ENCODE peak calls at places on chromosome 13, in six cellular contexts. A is ovary; Q is MM.1S; P is WERI-Rb-1; C is CD8-positive, alpha-beta memory T cell; Z is effector memory CD4-positive, alpha-beta T cell. G is an unnamed sample.

GRCh38 chr13:23378009-23378632 is 55.4 kb downstream of the SACS start:
- DNase-seq in Z (no peak), P (no peak), A (no peak), Q (peak), C (peak), G (no peak)

GRCh38 chr13:24043590-24044350 is 116.8 kb upstream of the SPATA13 start:
- DNase-seq in A (no peak), Z (no peak), Q (no peak), C (no peak), P (no peak), G (no peak)

GRCh38 chr13:76383671-76384461 is 502.3 kb downstream of the KCTD12 start:
- DNase-seq in P (no peak), A (no peak), Z (no peak), C (no peak), Q (no peak), G (no peak)

GRCh38 chr13:74715718-74716117 is 581.5 kb upstream of the KLF12 start:
- DNase-seq in P (no peak), C (no peak), A (no peak), Q (no peak), Z (no peak), G (no peak)

GRCh38 chr13:29937836-29938235 is 87.4 kb upstream of the UBL3 start:
- DNase-seq in P (no peak), Q (no peak), Z (no peak), C (peak), A (no peak), G (no peak)

GRCh38 chr13:35512271-35512920 is 35.9 kb upstream of the MAB21L1 start:
- DNase-seq in Q (no peak), P (no peak), A (no peak), C (no peak), Z (no peak), G (no peak)

GRCh38 chr13:103036268-103036667 is 29.9 kb downstream of the SLC10A2 start:
- DNase-seq in Q (no peak), P (no peak), C (no peak), A (no peak), Z (no peak), G (no peak)

GRCh38 chr13:32019612-32020233 is 11.9 kb upstream of the FRY start:
- DNase-seq in C (peak), Q (peak), Z (no peak), A (peak), P (peak), G (peak)

GRCh38 chr13:24217601-24218281 is 57.2 kb downstream of the SPATA13 start:
- DNase-seq in Z (no peak), P (no peak), A (peak), Q (peak), C (no peak), G (no peak)

GRCh38 chr13:26184791-26185250 is 37.3 kb downstream of the RNF6 start:
- DNase-seq in Z (peak), P (peak), A (peak), Q (peak), C (peak), G (peak)

GRCh38 chr13:24661713-24662112 is 18.5 kb upstream of the ATP12A start:
- DNase-seq in P (no peak), C (no peak), Q (no peak), Z (no peak), A (no peak), G (no peak)

GRCh38 chr13:31945202-31945978 is 86.2 kb upstream of the FRY start:
- DNase-seq in Z (no peak), P (no peak), A (peak), Q (no peak), C (no peak), G (peak)

GRCh38 chr13:19860884-19861655 is 2.4 kb downstream of the ZMYM5 start:
- DNase-seq in A (no peak), P (no peak), C (no peak), Q (no peak), Z (no peak), G (no peak)

GRCh38 chr13:27131202-27131623 is 40.4 kb downstream of the USP12 start:
- DNase-seq in Z (peak), A (no peak), Q (peak), P (no peak), C (peak), G (no peak)

GRCh38 chr13:54775501-54776191 is 1747.0 kb downstream of the OLFM4 start:
- DNase-seq in P (no peak), A (no peak), C (no peak), Q (no peak), Z (no peak), G (no peak)

GRCh38 chr13:25886438-25887214 is 165.2 kb downstream of the SHISA2 start:
- DNase-seq in P (no peak), Z (no peak), Q (no peak), C (no peak), A (no peak), G (no peak)

GRCh38 chr13:49858183-49858856 is 65.8 kb upstream of the KPNA3 start:
- DNase-seq in Q (no peak), Z (no peak), A (no peak), C (no peak), P (no peak), G (no peak)

GRCh38 chr13:26228080-26228479 is 6.0 kb upstream of the RNF6 start:
- DNase-seq in P (no peak), Z (no peak), A (no peak), C (no peak), Q (no peak), G (no peak)

GRCh38 chr13:45327253-45327954 is 13.6 kb downstream of the TPT1 start:
- DNase-seq in C (no peak), P (no peak), Q (no peak), Z (no peak), A (no peak), G (no peak)

GRCh38 chr13:35765387-35765786 is 288.9 kb upstream of the MAB21L1 start:
- DNase-seq in P (peak), C (no peak), A (no peak), Z (no peak), Q (no peak), G (no peak)

GRCh38 chr13:50690020-50690419 is 153.5 kb downstream of the DLEU7 start:
- DNase-seq in A (no peak), Z (no peak), P (no peak), Q (no peak), C (no peak), G (no peak)

GRCh38 chr13:44867825-44868224 is 121.4 kb downstream of the NUFIP1 start:
- DNase-seq in A (no peak), C (no peak), Q (no peak), P (no peak), Z (no peak), G (no peak)

GRCh38 chr13:93794197-93794885 is 567.7 kb downstream of the GPC6 start:
- DNase-seq in Z (no peak), Q (peak), C (no peak), A (no peak), P (no peak), G (no peak)

GRCh38 chr13:49867834-49868233 is 68.3 kb downstream of the SPRYD7 start:
- DNase-seq in Z (no peak), C (no peak), A (no peak), P (no peak), Q (no peak), G (no peak)

GRCh38 chr13:21675095-21676007 is 4.5 kb downstream of the FGF9 start:
- DNase-seq in C (peak), A (no peak), Q (peak), Z (peak), P (no peak), G (peak)

GRCh38 chr13:68026077-68026476 is 795.9 kb upstream of the PCDH9 start:
- DNase-seq in Z (no peak), C (no peak), Q (no peak), P (no peak), A (no peak), G (no peak)

GRCh38 chr13:75415720-75416119 is 66.2 kb downstream of the TBC1D4 start:
- DNase-seq in P (no peak), A (no peak), C (no peak), Z (no peak), Q (no peak), G (no peak)

GRCh38 chr13:92896842-92897241 is 329.8 kb upstream of the GPC6 start:
- DNase-seq in C (no peak), Q (peak), P (peak), A (no peak), Z (no peak), G (no peak)

GRCh38 chr13:28488376-28489005 is 6.4 kb downstream of the FLT1 start:
- DNase-seq in Q (no peak), A (no peak), C (no peak), P (no peak), Z (no peak), G (no peak)

GRCh38 chr13:110347535-110348308 is 40.6 kb downstream of the COL4A2 start:
- DNase-seq in Z (no peak), C (no peak), A (no peak), Q (no peak), P (no peak), G (no peak)

GRCh38 chr13:73721571-73721970 is 412.6 kb downstream of the KLF12 start:
- DNase-seq in Z (no peak), C (no peak), A (no peak), Q (no peak), P (no peak), G (no peak)

GRCh38 chr13:113941571-113942191 is 32.2 kb downstream of the C13orf46 start:
- DNase-seq in Z (no peak), A (peak), C (no peak), P (peak), Q (no peak), G (no peak)
- H3K27ac ChIP-seq in Z (no peak), A (no peak), C (no peak), P (peak), Q (no peak), G (no peak)

DNA sequence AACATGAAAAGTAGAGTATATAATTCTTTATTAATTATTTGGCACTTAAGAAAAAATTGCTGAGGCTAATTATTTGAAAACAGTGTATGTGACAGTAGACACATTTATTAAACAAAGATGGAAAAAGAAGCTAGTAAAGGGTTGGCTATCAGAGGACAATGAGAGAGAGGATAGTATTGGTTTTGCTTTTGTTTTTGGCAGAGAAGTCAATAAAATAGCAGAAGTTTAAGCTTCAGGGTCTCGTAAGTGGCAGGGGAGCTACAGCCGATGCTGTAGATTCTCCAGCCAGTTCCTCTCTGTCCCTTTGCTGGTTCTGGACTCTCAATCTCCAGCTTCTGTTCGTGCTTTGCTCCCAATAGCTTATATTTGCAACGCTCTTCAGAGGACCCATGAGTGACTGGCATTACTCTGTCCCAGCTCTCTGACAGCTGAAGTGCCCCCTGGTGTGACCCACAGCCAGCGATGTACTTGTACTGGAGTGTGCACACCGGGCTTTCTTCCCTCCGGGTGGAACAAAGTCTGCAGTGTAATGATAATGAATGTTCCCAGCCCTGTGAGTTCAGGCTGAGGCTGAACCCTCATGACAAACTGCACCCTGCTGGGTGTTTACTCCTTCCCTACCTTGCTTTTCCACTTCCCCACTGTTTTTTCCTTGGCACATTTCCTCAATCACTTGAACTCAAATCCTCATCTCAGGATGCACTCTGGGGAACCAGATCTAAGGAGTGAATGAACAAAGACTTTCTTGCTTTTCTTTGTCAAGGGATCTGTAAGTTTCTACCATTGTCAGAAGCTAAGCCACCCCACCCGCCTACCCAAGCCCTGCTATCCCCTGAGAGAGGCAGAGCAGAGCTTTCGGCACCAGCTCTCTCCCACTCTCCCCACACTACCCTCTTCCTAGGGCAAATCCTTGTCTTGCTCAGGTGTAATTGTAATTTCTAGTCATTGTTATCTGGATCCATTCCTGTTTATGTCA is 254.8 kb downstream of the LHFPL6 start:
- DNase-seq in A (no peak), P (no peak), C (no peak), Q (no peak), Z (no peak), G (no peak)
- H3K27ac ChIP-seq in A (no peak), P (no peak), C (no peak), Q (no peak), Z (no peak), G (no peak)

GRCh38 chr13:97004886-97005285 is 10.6 kb upstream of the OXGR1 start:
- DNase-seq in P (no peak), C (no peak), A (no peak), Q (no peak), Z (no peak), G (no peak)

GRCh38 chr13:97005631-97006262 is 11.5 kb upstream of the OXGR1 start:
- DNase-seq in Q (no peak), C (no peak), A (no peak), Z (no peak), P (no peak), G (no peak)

GRCh38 chr13:97002581-97002980 is 8.3 kb upstream of the OXGR1 start:
- DNase-seq in C (no peak), Q (no peak), A (no peak), Z (no peak), P (no peak), G (no peak)

GRCh38 chr13:97003071-97003470 is 8.8 kb upstream of the OXGR1 start:
- DNase-seq in A (no peak), Z (no peak), Q (no peak), C (no peak), P (no peak), G (no peak)

DNA sequence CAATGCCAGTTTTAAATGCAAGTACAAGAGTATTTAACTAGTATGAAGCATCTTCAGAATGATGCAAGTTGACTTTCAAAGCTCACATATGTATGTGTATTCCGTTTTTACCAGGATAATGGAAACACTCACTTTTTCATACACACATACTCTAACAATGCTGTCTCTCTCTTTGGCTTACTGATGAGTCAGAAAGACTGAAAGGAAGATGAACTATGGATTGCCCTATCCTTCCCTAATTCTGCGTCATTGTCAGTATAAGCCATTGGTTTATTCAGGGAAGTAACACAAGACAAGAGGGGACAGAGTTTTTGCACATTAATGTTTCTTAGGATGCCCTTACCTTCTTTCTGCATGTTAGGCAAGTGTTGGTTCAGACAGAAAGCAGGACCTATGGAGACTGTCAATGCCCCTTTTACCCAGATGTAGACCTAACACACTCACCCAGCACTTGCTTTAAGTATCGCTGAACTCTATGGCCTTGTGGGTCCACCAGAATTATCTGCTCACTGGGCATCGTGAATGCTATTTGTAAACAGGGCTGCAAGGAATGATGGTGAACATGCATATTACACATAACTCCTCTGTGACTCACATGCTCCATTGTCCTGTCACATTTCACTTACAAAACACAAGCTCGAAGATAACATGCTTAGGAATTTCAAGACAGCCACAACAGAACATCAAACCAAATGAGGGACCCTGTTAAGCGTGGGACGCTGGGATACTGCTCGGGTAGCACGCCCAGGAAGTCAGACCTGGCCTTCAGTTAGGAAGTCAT is 10.0 kb upstream of the OXGR1 start:
- DNase-seq in P (no peak), C (no peak), Q (no peak), A (no peak), Z (no peak), G (no peak)
- H3K27ac ChIP-seq in P (no peak), C (no peak), Q (no peak), A (no peak), Z (no peak), G (no peak)

DNA sequence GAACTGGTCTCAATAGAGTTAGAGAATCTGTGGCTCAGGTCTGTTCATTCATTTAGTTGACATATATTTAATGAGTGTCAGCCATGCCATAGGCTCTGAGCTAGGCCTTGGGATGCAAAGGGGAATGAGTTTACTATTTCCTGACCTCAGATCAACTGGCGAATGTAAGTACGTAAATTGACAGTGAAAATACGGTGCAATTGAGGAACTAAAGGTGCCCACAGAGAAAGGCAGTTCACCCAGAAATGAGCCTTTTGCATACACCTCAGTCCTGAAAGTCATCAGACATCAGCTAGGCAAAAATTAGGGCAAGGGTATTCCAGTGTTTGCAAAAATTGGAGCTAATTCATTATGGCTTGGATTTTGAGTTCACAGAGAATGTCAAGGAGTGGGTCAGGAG is 20.6 kb upstream of the UPF3A start:
- DNase-seq in Q (no peak), P (no peak), C (no peak), Z (no peak), A (no peak), G (no peak)
- H3K27ac ChIP-seq in Q (peak), P (no peak), C (no peak), Z (no peak), A (no peak), G (no peak)

GRCh38 chr13:48072787-48073186 is 22.1 kb downstream of the MED4 start:
- DNase-seq in C (no peak), Z (no peak), Q (no peak), A (no peak), P (no peak), G (no peak)
- H3K27ac ChIP-seq in C (no peak), Z (no peak), Q (no peak), A (no peak), P (peak), G (no peak)

GRCh38 chr13:99218126-99218525 is 17.5 kb downstream of the UBAC2 start:
- DNase-seq in Z (no peak), A (no peak), C (no peak), P (no peak), Q (no peak), G (no peak)

GRCh38 chr13:99217461-99218101 is 16.9 kb downstream of the UBAC2 start:
- DNase-seq in Q (no peak), A (no peak), P (no peak), C (no peak), Z (no peak), G (no peak)

GRCh38 chr13:99218545-99218944 is 17.9 kb downstream of the UBAC2 start:
- DNase-seq in Q (no peak), A (peak), C (no peak), P (no peak), Z (no peak), G (no peak)

GRCh38 chr13:99220199-99220931 is 19.7 kb downstream of the UBAC2 start:
- DNase-seq in C (peak), P (no peak), A (no peak), Z (no peak), Q (no peak), G (no peak)

DNA sequence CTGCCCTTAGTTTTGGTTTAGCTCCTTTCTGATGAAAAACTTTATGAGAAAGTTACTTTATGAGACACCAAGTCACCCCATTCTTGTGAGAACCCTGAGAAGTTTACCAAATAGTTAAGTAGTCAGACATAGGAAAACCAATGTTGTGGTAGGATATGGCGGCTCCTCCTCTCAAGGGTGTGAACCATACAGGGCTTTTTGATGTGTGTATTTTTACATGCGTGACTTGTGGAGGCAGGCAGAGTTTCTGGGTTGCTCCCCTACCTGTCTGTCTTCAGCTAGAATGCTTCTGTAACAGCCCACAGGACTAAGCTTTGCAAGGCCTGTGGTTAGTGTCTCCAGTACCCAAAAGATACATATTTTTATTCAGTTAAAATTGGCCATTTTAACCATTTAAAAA is 18.3 kb downstream of the UBAC2 start:
- DNase-seq in C (peak), Q (no peak), A (no peak), P (no peak), Z (peak), G (no peak)
- H3K27ac ChIP-seq in C (no peak), Q (no peak), A (no peak), P (no peak), Z (peak), G (peak)